ENCODE peak calls at places on chromosome 17, in four cellular contexts. I, D, S and X are unnamed samples.

GRCh38 chr17:197352-197751 is 15.9 kb upstream of the DOC2B start:
- DNase-seq in I (no peak), D (no peak), S (no peak), X (no peak)

GRCh38 chr17:83082435-83082834 is 3.0 kb downstream of the METRNL start:
- DNase-seq in I (no peak), D (no peak), S (no peak), X (no peak)

GRCh38 chr17:13293421-13293820 is 275.6 kb upstream of the ELAC2 start:
- DNase-seq in I (no peak), D (no peak), S (no peak), X (no peak)

GRCh38 chr17:73508057-73508930 is 136.0 kb downstream of the SDK2 start:
- DNase-seq in I (no peak), D (no peak), S (no peak), X (no peak)

GRCh38 chr17:21194688-21195087 is 19.3 kb downstream of the TMEM11 start:
- DNase-seq in I (no peak), D (no peak), S (no peak), X (no peak)

GRCh38 chr17:73744411-73744810 is 100.2 kb upstream of the SDK2 start:
- DNase-seq in I (no peak), D (no peak), S (no peak), X (no peak)

GRCh38 chr17:61124562-61124961 is 275.1 kb upstream of the TBX2 start:
- DNase-seq in I (no peak), D (no peak), S (no peak), X (no peak)

GRCh38 chr17:12549499-12549901 is 116.2 kb upstream of the MYOCD start:
- DNase-seq in I (no peak), D (peak), S (no peak), X (no peak)

GRCh38 chr17:45230787-45231480 is 9.2 kb downstream of the FMNL1 start:
- DNase-seq in I (no peak), D (no peak), S (no peak), X (no peak)

GRCh38 chr17:33039874-33040273 is 48.2 kb downstream of the SPACA3 start:
- DNase-seq in I (no peak), D (peak), S (no peak), X (no peak)

GRCh38 chr17:574061-574460 is 140.6 kb downstream of the VPS53 start:
- DNase-seq in I (no peak), D (no peak), S (no peak), X (no peak)

GRCh38 chr17:82977586-82977985 is 101.8 kb upstream of the METRNL start:
- DNase-seq in I (no peak), D (no peak), S (no peak), X (no peak)

GRCh38 chr17:79001190-79002020 is 8.2 kb downstream of the CANT1 start:
- DNase-seq in I (no peak), D (no peak), S (no peak), X (no peak)

GRCh38 chr17:3026125-3026855 is 37.1 kb downstream of the OR1D5 start:
- DNase-seq in I (no peak), D (no peak), S (no peak), X (no peak)

GRCh38 chr17:42305543-42306384 is 17.5 kb downstream of the STAT5A start:
- DNase-seq in I (no peak), D (no peak), S (no peak), X (no peak)

GRCh38 chr17:12021604-12022003 is 927 bp downstream of the MAP2K4 start:
- DNase-seq in I (no peak), D (no peak), S (no peak), X (no peak)

GRCh38 chr17:49817993-49818392 is 29.5 kb downstream of the KAT7 start:
- DNase-seq in I (peak), D (no peak), S (no peak), X (peak)

GRCh38 chr17:59427425-59427921 is 96.0 kb downstream of the YPEL2 start:
- DNase-seq in I (no peak), D (peak), S (peak), X (peak)

GRCh38 chr17:21278304-21279197 is 6.0 kb upstream of the MAP2K3 start:
- DNase-seq in I (no peak), D (no peak), S (no peak), X (no peak)

GRCh38 chr17:8087075-8087941 is at the start of gene ALOX12B:
- DNase-seq in I (no peak), D (no peak), S (no peak), X (no peak)

GRCh38 chr17:61540870-61541269 is 50.1 kb downstream of the NACA2 start:
- DNase-seq in I (no peak), D (no peak), S (no peak), X (no peak)

GRCh38 chr17:63001689-63002394 is 35.8 kb downstream of the TANC2 start:
- DNase-seq in I (no peak), D (no peak), S (no peak), X (no peak)

GRCh38 chr17:77110006-77110374 is 30.8 kb upstream of the SEC14L1 start:
- DNase-seq in I (no peak), D (peak), S (no peak), X (no peak)

GRCh38 chr17:33874617-33875060 is 380.4 kb upstream of the CCL2 start:
- DNase-seq in I (no peak), D (peak), S (no peak), X (no peak)

GRCh38 chr17:8314797-8315739 is 5.0 kb downstream of the ARHGEF15 start:
- DNase-seq in I (no peak), D (no peak), S (no peak), X (no peak)

GRCh38 chr17:79461041-79461440 is 149.8 kb downstream of the RBFOX3 start:
- DNase-seq in I (no peak), D (peak), S (no peak), X (no peak)

GRCh38 chr17:40551091-40551873 is 14.0 kb downstream of the CCR7 start:
- DNase-seq in I (no peak), D (peak), S (no peak), X (no peak)